ENCODE peak calls at places on chromosomes 2 and 18, in eight cellular contexts. X is heart right ventricle; E is astrocyte; U is chondrocyte; V is stimulated activated naive B cell treated with anti-CD40 and anti-IgM and Interleukin-4, amounts not matched to agents 10 μg/mL and 1 μg/mL and 100 μg/mL, for 72 hours; Y is posterior vena cava; A is naive B cell; B is endothelial cell. J is an unnamed sample.

GRCh38 chr18:62738638-62739037 is 23.3 kb downstream of the PHLPP1 start:
- DNase-seq in X (no peak), E (no peak), U (no peak), V (no peak), Y (no peak), A (no peak), B (no peak), J (no peak)

GRCh38 chr2:130785466-130786055 is 30.2 kb downstream of the AMER3 start:
- DNase-seq in X (no peak), E (no peak), U (no peak), V (no peak), Y (no peak), A (no peak), B (no peak), J (no peak)

GRCh38 chr2:219245899-219246230 is 586 bp downstream of the STK16 start:
- DNase-seq in X (no peak), E (no peak), U (no peak), V (no peak), Y (no peak), A (no peak), B (no peak), J (no peak)

GRCh38 chr2:1341409-1342120 is 71.7 kb upstream of the TPO start:
- DNase-seq in X (no peak), E (no peak), U (no peak), V (no peak), Y (no peak), A (no peak), B (no peak), J (no peak)

GRCh38 chr2:86476092-86476491 is 34.9 kb downstream of the KDM3A start:
- DNase-seq in X (no peak), E (peak; percentile 80), U (no peak), V (no peak), Y (no peak), A (no peak), B (no peak), J (no peak)

GRCh38 chr2:109204412-109204811 is 75.4 kb downstream of the SH3RF3 start:
- DNase-seq in X (no peak), E (no peak), U (no peak), V (no peak), Y (no peak), A (no peak), B (no peak), J (no peak)

GRCh38 chr2:39123436-39123999 is 2.7 kb upstream of the SOS1 start:
- DNase-seq in X (no peak), E (no peak), U (no peak), V (no peak), Y (no peak), A (no peak), B (no peak), J (no peak)

GRCh38 chr2:216235462-216235861 is 126.3 kb downstream of the XRCC5 start:
- DNase-seq in X (no peak), E (no peak), U (no peak), V (no peak), Y (no peak), A (no peak), B (no peak), J (no peak)

GRCh38 chr2:100614455-100615000 is 51.7 kb downstream of the PDCL3 start:
- DNase-seq in X (no peak), E (no peak), U (no peak), V (no peak), Y (no peak), A (no peak), B (no peak), J (no peak)

GRCh38 chr2:99430614-99431258 is 59.1 kb downstream of the REV1 start:
- DNase-seq in X (no peak), E (peak; percentile 79), U (no peak), V (no peak), Y (no peak), A (no peak), B (no peak), J (no peak)

GRCh38 chr2:224040753-224041152 is 1.7 kb upstream of the SERPINE2 start:
- DNase-seq in X (no peak), E (no peak), U (no peak), V (no peak), Y (no peak), A (no peak), B (no peak), J (no peak)

GRCh38 chr2:174744111-174744510 is 20.2 kb downstream of the CHRNA1 start:
- DNase-seq in X (no peak), E (no peak), U (no peak), V (no peak), Y (no peak), A (no peak), B (no peak), J (no peak)

GRCh38 chr18:23406271-23406787 is 46.8 kb upstream of the RIOK3 start:
- DNase-seq in X (no peak), E (peak; percentile 81), U (no peak), V (no peak), Y (no peak), A (no peak), B (no peak), J (no peak)

GRCh38 chr2:206480161-206480560 is 36.8 kb downstream of the ADAM23 start:
- DNase-seq in X (no peak), E (peak; percentile 23), U (no peak), V (no peak), Y (no peak), A (no peak), B (no peak), J (no peak)

GRCh38 chr2:112644933-112645395 is 775 bp upstream of the SLC20A1 start:
- DNase-seq in X (no peak), E (peak; percentile 46), U (no peak), V (no peak), Y (no peak), A (no peak), B (no peak), J (no peak)

GRCh38 chr18:26458526-26459232 is 89.7 kb downstream of the KCTD1 start:
- DNase-seq in X (no peak), E (peak; percentile 78), U (no peak), V (peak; percentile 6), Y (no peak), A (no peak), B (no peak), J (no peak)

GRCh38 chr2:71454221-71455010 is 1.1 kb downstream of the DYSF start:
- DNase-seq in X (peak; percentile 73), E (no peak), U (no peak), V (no peak), Y (peak; percentile 83), A (no peak), B (no peak), J (no peak)

GRCh38 chr2:1300284-1300683 is 113.0 kb upstream of the TPO start:
- DNase-seq in X (no peak), E (no peak), U (no peak), V (no peak), Y (no peak), A (no peak), B (no peak), J (no peak)

GRCh38 chr2:28318462-28319117 is 74.1 kb upstream of the FOSL2 start:
- DNase-seq in X (no peak), E (no peak), U (no peak), V (no peak), Y (no peak), A (no peak), B (no peak), J (no peak)

GRCh38 chr2:128380061-128380889 is 61.6 kb upstream of the HS6ST1 start:
- DNase-seq in X (no peak), E (no peak), U (peak; percentile 67), V (no peak), Y (peak; percentile 75), A (no peak), B (no peak), J (no peak)

GRCh38 chr2:29290293-29291052 is 175.3 kb downstream of the CLIP4 start:
- DNase-seq in X (no peak), E (no peak), U (no peak), V (no peak), Y (no peak), A (no peak), B (peak; percentile 13), J (no peak)

GRCh38 chr2:172906401-172906811 is 169.2 kb upstream of the MAP3K20 start:
- DNase-seq in X (peak; percentile 47), E (no peak), U (no peak), V (no peak), Y (no peak), A (no peak), B (no peak), J (no peak)

GRCh38 chr2:219384083-219384713 is 3.5 kb downstream of the DNPEP start:
- DNase-seq in X (no peak), E (no peak), U (no peak), V (no peak), Y (no peak), A (no peak), B (no peak), J (no peak)

GRCh38 chr18:6874316-6874715 is 144.8 kb downstream of the ARHGAP28 start:
- DNase-seq in X (no peak), E (no peak), U (no peak), V (no peak), Y (no peak), A (no peak), B (no peak), J (no peak)

GRCh38 chr2:10404324-10405143 is 43.6 kb downstream of the ODC1 start:
- DNase-seq in X (no peak), E (no peak), U (no peak), V (no peak), Y (no peak), A (no peak), B (peak; percentile 33), J (no peak)

GRCh38 chr2:189412330-189412953 is 28.8 kb upstream of the WDR75 start:
- DNase-seq in X (peak; percentile 33), E (peak; percentile 36), U (no peak), V (no peak), Y (no peak), A (peak; percentile 11), B (peak; percentile 50), J (no peak)

GRCh38 chr2:215793747-215794595 is 219.4 kb downstream of the MREG start:
- DNase-seq in X (peak; percentile 58), E (peak; percentile 99), U (no peak), V (peak; percentile 13), Y (no peak), A (no peak), B (no peak), J (peak; percentile 31)

GRCh38 chr2:120470041-120470716 is 124.2 kb downstream of the INHBB start:
- DNase-seq in X (no peak), E (peak; percentile 86), U (peak; percentile 85), V (no peak), Y (peak; percentile 94), A (no peak), B (peak; percentile 44), J (peak; percentile 47)

GRCh38 chr2:167144179-167144898 is 256.1 kb downstream of the XIRP2 start:
- DNase-seq in X (no peak), E (peak; percentile 59), U (no peak), V (no peak), Y (no peak), A (no peak), B (no peak), J (no peak)

GRCh38 chr2:43427032-43427424 is 168.8 kb downstream of the THADA start:
- DNase-seq in X (no peak), E (no peak), U (no peak), V (no peak), Y (no peak), A (no peak), B (no peak), J (no peak)

GRCh38 chr18:10892801-10893595 is 256.4 kb downstream of the PIEZO2 start:
- DNase-seq in X (no peak), E (no peak), U (no peak), V (no peak), Y (no peak), A (no peak), B (no peak), J (no peak)

GRCh38 chr2:77910136-77910535 is 388.0 kb upstream of the LRRTM4 start:
- DNase-seq in X (no peak), E (no peak), U (no peak), V (no peak), Y (no peak), A (no peak), B (no peak), J (no peak)

J was measured in omental fat pad.